ENCODE peak calls at places on chromosome 11, in nine cellular contexts. A is PC-3, K is neural progenitor cell, F is HCT116, V is MM.1S, E is GM23248, J is GM23338, S is OCI-LY7, Q is SK-N-SH. N is an unnamed sample.
A peak's percentile ranks its signal among the peaks of the same experiment; 100 is the strongest.

GRCh38 chr11:77411238-77411637 is 62.7 kb downstream of the PAK1 start:
- DNase-seq in F (no peak), Q (no peak), A (no peak), E (peak; percentile 65), V (peak; percentile 30), S (no peak), J (peak; percentile 37), K (peak; percentile 32), N (peak; percentile 11)

GRCh38 chr11:2742611-2743426 is 43.0 kb upstream of the KCNQ1OT1 start:
- DNase-seq in V (no peak), Q (no peak), J (no peak), K (no peak), F (no peak), S (no peak), A (no peak), E (no peak), N (no peak)

GRCh38 chr11:34512810-34513673 is 552 bp downstream of the ELF5 start:
- DNase-seq in Q (peak; percentile 78), S (peak; percentile 52), E (peak; percentile 72), J (peak; percentile 88), V (peak; percentile 68), K (peak; percentile 84), A (peak; percentile 70), F (peak; percentile 62), N (peak; percentile 73)

GRCh38 chr11:2522636-2523255 is 77.9 kb downstream of the KCNQ1 start:
- DNase-seq in K (peak; percentile 1), E (no peak), Q (peak; percentile 30), V (no peak), A (no peak), J (no peak), S (no peak), F (no peak), N (no peak)

GRCh38 chr11:20156876-20157613 is 3.2 kb downstream of the DBX1 start:
- DNase-seq in K (peak; percentile 83), S (no peak), F (no peak), A (no peak), J (peak; percentile 27), Q (no peak), E (no peak), V (peak; percentile 15), N (no peak)

GRCh38 chr11:2943711-2944118 is 14.5 kb upstream of the PHLDA2 start:
- DNase-seq in V (no peak), Q (peak; percentile 16), S (no peak), A (no peak), E (peak; percentile 57), K (no peak), F (no peak), J (no peak), N (no peak)

GRCh38 chr11:62974848-62975522 is 9.8 kb downstream of the SLC22A6 start:
- DNase-seq in E (peak; percentile 32), K (peak; percentile 67), S (peak; percentile 38), J (peak; percentile 81), V (no peak), A (peak; percentile 55), F (peak; percentile 36), Q (peak; percentile 80), N (peak; percentile 73)

GRCh38 chr11:18802381-18803257 is 11.0 kb upstream of the PTPN5 start:
- DNase-seq in A (peak; percentile 78), J (peak; percentile 93), V (peak; percentile 66), E (peak; percentile 80), S (peak; percentile 64), K (peak; percentile 85), Q (peak; percentile 62), F (peak; percentile 58), N (peak; percentile 85)

GRCh38 chr11:117384045-117384444 is 56.4 kb downstream of the CEP164 start:
- DNase-seq in V (no peak), J (no peak), K (no peak), S (no peak), A (peak; percentile 95), F (no peak), E (peak; percentile 96), Q (no peak), N (peak; percentile 37)

GRCh38 chr11:2409026-2409553 is 8.5 kb downstream of the TSSC4 start:
- DNase-seq in S (no peak), F (no peak), J (no peak), A (no peak), K (no peak), Q (peak; percentile 76), V (no peak), E (no peak), N (no peak)

GRCh38 chr11:113926273-113927183 is 21.9 kb downstream of the HTR3B start:
- DNase-seq in S (no peak), A (peak; percentile 52), Q (no peak), E (peak; percentile 30), F (no peak), J (no peak), K (no peak), V (no peak), N (no peak)

GRCh38 chr11:19275496-19275895 is 34.8 kb upstream of the E2F8 start:
- DNase-seq in V (no peak), Q (no peak), E (peak; percentile 38), J (no peak), K (no peak), S (no peak), A (peak; percentile 43), F (no peak), N (no peak)

GRCh38 chr11:65934014-65934413 is 11.3 kb upstream of the TSGA10IP start:
- DNase-seq in A (no peak), F (no peak), Q (no peak), S (no peak), E (no peak), K (no peak), V (no peak), J (no peak), N (no peak)

GRCh38 chr11:107598225-107599139 is 7.5 kb downstream of the ELMOD1 start:
- DNase-seq in V (peak; percentile 64), J (peak; percentile 73), F (peak; percentile 26), K (peak; percentile 58), Q (peak; percentile 45), A (peak; percentile 71), E (peak; percentile 54), S (peak; percentile 6), N (peak; percentile 23)

GRCh38 chr11:16111690-16112089 is 244.7 kb downstream of the SOX6 start:
- DNase-seq in J (peak; percentile 35), A (no peak), S (no peak), E (no peak), F (no peak), K (peak; percentile 30), V (no peak), Q (no peak), N (no peak)

GRCh38 chr11:875203-875602 is 32.6 kb downstream of the TSPAN4 start:
- DNase-seq in A (no peak), V (no peak), E (no peak), S (no peak), K (no peak), J (no peak), F (no peak), Q (no peak), N (no peak)

GRCh38 chr11:880447-880846 is 30.2 kb downstream of the CHID1 start:
- DNase-seq in F (no peak), J (no peak), E (no peak), S (no peak), Q (no peak), K (no peak), V (no peak), A (no peak), N (no peak)

GRCh38 chr11:876550-876949 is 33.9 kb downstream of the TSPAN4 start:
- DNase-seq in K (no peak), E (peak; percentile 44), F (no peak), S (no peak), Q (no peak), J (no peak), A (no peak), V (no peak), N (no peak)

GRCh38 chr11:875769-876301 is 33.2 kb downstream of the TSPAN4 start:
- DNase-seq in J (no peak), F (no peak), K (no peak), A (no peak), E (no peak), V (no peak), Q (no peak), S (no peak), N (no peak)

DNA sequence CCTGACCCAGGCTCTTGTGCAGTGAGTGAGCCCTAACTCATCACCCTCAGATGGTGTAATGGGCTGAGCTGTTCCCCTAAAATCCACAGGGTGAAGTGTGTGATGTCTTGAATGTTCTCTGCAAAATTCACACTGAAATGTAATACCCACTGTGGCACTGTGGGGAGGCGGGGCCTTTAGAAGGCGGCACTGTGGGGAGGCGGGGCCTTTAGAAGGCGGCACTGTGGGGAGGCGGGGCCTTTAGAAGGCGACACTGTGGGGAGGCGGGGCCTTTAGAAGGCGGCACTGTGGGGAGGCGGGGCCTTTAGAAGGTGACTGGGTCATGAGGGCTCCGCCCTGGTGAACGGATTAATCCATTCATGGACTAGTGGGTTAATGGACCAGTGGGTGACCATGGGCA is 33.0 kb downstream of the CHID1 start:
- DNase-seq in E (no peak), K (peak; percentile 48), Q (peak; percentile 71), S (peak; percentile 62), J (peak; percentile 82), A (no peak), F (peak; percentile 75), V (no peak), N (no peak)
- TF ChIP-seq EZH2phosphoT487 in E (no peak), K (no peak), Q (no peak), S (no peak), J (no peak), A (no peak), F (no peak), V (no peak), N (no peak)

DNA sequence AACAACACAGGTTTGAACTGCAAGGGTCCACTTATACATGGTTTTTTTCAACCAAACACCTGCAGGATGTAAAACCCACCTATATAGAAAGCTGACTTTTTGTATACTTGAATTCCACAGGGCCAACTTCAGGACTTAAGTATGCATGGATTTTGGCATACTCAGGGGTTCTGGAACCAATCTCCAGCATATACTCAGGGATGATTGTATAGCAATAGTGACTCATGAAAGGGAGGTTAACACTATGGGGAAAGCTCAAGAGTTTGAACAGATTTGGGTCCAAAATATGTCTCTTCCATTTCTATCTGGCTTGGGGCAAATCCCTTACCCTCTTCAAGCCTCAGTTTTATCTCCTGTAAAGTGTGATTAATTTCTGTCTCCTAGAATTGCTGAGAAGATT is 94.9 kb downstream of the MICAL2 start:
- DNase-seq in J (no peak), E (peak; percentile 84), V (no peak), S (no peak), K (no peak), A (peak; percentile 21), Q (no peak), F (no peak), N (no peak)
- H3K36me3 ChIP-seq in J (no peaks in the 10 kb centered on the region), E (peaks cover 35% of the 10 kb centered on the region), V (no peaks in the 10 kb centered on the region), S (no peaks in the 10 kb centered on the region), K (no peaks in the 10 kb centered on the region), A (peaks cover 36% of the 10 kb centered on the region), Q (peaks cover 68% of the 10 kb centered on the region), F (no peaks in the 10 kb centered on the region), N (no peaks in the 10 kb centered on the region)

DNA sequence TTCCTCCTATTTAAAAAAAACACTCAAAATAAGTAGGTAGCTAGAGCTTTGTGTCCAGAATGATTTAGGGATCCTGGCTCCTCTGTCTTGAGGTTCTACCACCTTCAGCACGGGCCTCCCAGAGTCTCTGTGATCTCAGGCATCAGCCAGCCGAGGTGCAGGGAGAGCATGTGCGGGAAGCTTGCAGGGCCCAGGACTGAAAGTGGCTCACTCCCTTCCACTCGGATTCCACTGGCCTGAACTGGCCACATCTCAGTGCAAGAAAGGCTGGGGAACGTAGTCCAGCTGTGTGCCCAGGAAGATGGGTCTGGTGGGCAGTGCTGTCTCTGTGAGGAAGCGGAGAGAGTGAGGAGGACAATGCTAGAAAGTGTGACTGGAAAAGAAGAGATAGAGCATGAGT is 68.3 kb upstream of the MYOD1 start:
- DNase-seq in E (no peak), A (no peak), Q (no peak), S (no peak), F (no peak), J (no peak), K (no peak), V (no peak), N (no peak)
- TF ChIP-seq EZH2phosphoT487 in E (no peak), A (no peak), Q (no peak), S (no peak), F (no peak), J (no peak), K (no peak), V (no peak), N (no peak)

GRCh38 chr11:121907379-121907778 is 208.6 kb downstream of the BLID start:
- DNase-seq in Q (no peak), F (no peak), E (no peak), S (no peak), J (no peak), A (no peak), V (no peak), K (no peak), N (no peak)
- H3K36me3 ChIP-seq in Q (no peaks in the 10 kb centered on the region), F (no peaks in the 10 kb centered on the region), E (no peaks in the 10 kb centered on the region), S (no peaks in the 10 kb centered on the region), J (no peaks in the 10 kb centered on the region), A (no peaks in the 10 kb centered on the region), V (no peaks in the 10 kb centered on the region), K (no peaks in the 10 kb centered on the region), N (no peaks in the 10 kb centered on the region)

N was measured in hepatocyte.